ENCODE peak calls at places on chromosomes 5 and 9, in four cellular contexts. E, P, X and B are unnamed samples.

GRCh38 chr9:10804486-10804885 is 191.7 kb upstream of the PTPRD start:
- DNase-seq in P (no peak), X (no peak), E (no peak), B (no peak)

GRCh38 chr5:135429326-135429725 is 17.8 kb downstream of the DCANP1 start:
- DNase-seq in P (no peak), X (no peak), E (peak), B (no peak)

GRCh38 chr9:17876687-17877086 is 297.8 kb downstream of the SH3GL2 start:
- DNase-seq in E (no peak), P (no peak), X (no peak), B (no peak)

GRCh38 chr5:139410121-139410885 is 6.4 kb upstream of the SPATA24 start:
- DNase-seq in E (no peak), X (no peak), P (no peak), B (no peak)

GRCh38 chr5:136047858-136048257 is 19.1 kb downstream of the TGFBI start:
- DNase-seq in X (no peak), E (no peak), P (no peak), B (no peak)

GRCh38 chr5:137914758-137915157 is 25.5 kb downstream of the PKD2L2 start:
- DNase-seq in P (no peak), E (no peak), X (no peak), B (no peak)

GRCh38 chr9:34124103-34124502 is 2.4 kb downstream of the DCAF12 start:
- DNase-seq in P (no peak), X (no peak), E (no peak), B (no peak)

GRCh38 chr5:123089971-123090640 is 1.1 kb downstream of the PRDM6 start:
- DNase-seq in P (no peak), X (peak), E (no peak), B (peak)

GRCh38 chr5:135569755-135570452 is 8.9 kb downstream of the CXCL14 start:
- DNase-seq in E (no peak), X (peak), P (peak), B (no peak)

GRCh38 chr5:77390222-77390621 is 101.9 kb downstream of the WDR41 start:
- DNase-seq in E (no peak), P (no peak), X (no peak), B (no peak)

GRCh38 chr5:1494780-1495524 is 28.8 kb downstream of the LPCAT1 start:
- DNase-seq in P (no peak), X (no peak), E (no peak), B (no peak)

GRCh38 chr9:29332789-29333188 is 1759.5 kb upstream of the C9orf72 start:
- DNase-seq in E (no peak), P (peak), X (no peak), B (no peak)

GRCh38 chr9:33167949-33168535 is 906 bp upstream of the B4GALT1 start:
- DNase-seq in X (no peak), P (no peak), E (peak), B (peak)

GRCh38 chr9:135909371-135909770 is 2.0 kb upstream of the CAMSAP1 start:
- DNase-seq in P (no peak), X (no peak), E (no peak), B (peak)

GRCh38 chr5:168086104-168086610 is 205.3 kb upstream of the WWC1 start:
- DNase-seq in E (no peak), X (peak), P (no peak), B (no peak)

GRCh38 chr5:1788828-1789227 is 10.8 kb downstream of the MRPL36 start:
- DNase-seq in P (no peak), E (no peak), X (no peak), B (no peak)

GRCh38 chr5:137022043-137022442 is 477.1 kb downstream of the SPOCK1 start:
- DNase-seq in P (no peak), E (no peak), X (no peak), B (no peak)

GRCh38 chr5:172931001-172931536 is 28.2 kb upstream of the RPL26L1 start:
- DNase-seq in P (no peak), X (no peak), E (peak), B (no peak)

GRCh38 chr5:138911441-138911840 is 36.3 kb upstream of the LRRTM2 start:
- DNase-seq in P (no peak), E (no peak), X (no peak), B (no peak)

GRCh38 chr9:22447607-22448305 is 1.1 kb downstream of the DMRTA1 start:
- DNase-seq in E (no peak), P (no peak), X (peak), B (no peak)

GRCh38 chr5:67234671-67235176 is 38.1 kb upstream of the CD180 start:
- DNase-seq in P (no peak), E (no peak), X (no peak), B (peak)

GRCh38 chr5:176748073-176748966 is 62.0 kb upstream of the UNC5A start:
- DNase-seq in E (peak), X (no peak), P (no peak), B (no peak)

GRCh38 chr9:69499401-69499800 is 172.8 kb downstream of the APBA1 start:
- DNase-seq in P (no peak), X (no peak), E (no peak), B (no peak)

GRCh38 chr9:97293207-97293721 is 14.2 kb upstream of the CCDC180 start:
- DNase-seq in P (no peak), E (no peak), X (peak), B (peak)

GRCh38 chr9:132977626-132978450 is 656 bp upstream of the GFI1B start:
- DNase-seq in X (peak), P (peak), E (peak), B (no peak)

GRCh38 chr9:36470891-36471290 is 70.8 kb upstream of the RNF38 start:
- DNase-seq in X (peak), P (no peak), E (no peak), B (peak)

GRCh38 chr5:108093186-108093585 is 288.7 kb downstream of the FBXL17 start:
- DNase-seq in E (no peak), P (peak), X (no peak), B (no peak)
- TF ChIP-seq CTCF in E (no peak), P (peak), X (no peak), B (no peak)

DNA sequence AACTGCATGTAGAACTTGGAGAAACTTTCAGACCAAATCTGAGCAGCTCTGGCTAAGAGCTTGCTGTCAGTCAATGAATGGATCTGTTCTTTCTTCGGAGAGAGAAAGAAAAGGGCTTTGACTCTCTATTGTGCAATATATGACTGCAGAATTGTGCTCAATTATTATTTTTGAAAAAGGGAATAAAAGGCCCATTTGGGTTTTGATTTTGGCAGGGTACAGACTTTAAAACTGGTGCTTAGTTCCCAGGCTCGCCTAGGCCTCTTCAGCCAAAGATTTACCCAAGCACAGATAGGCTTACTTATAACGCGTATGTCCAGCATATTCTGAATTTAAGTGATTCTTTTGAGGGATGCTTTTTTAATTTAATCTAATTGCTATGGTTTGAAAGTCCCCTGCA is 59.3 kb downstream of the RETREG1 start:
- DNase-seq in P (no peak), X (no peak), E (no peak), B (no peak)
- H3K27ac ChIP-seq in P (no peak), X (no peak), E (no peak), B (no peak)

GRCh38 chr5:132465095-132465707 is 25.4 kb downstream of the IRF1 start:
- DNase-seq in X (no peak), E (no peak), P (no peak), B (no peak)

GRCh38 chr5:132462856-132463745 is 27.5 kb downstream of the IRF1 start:
- DNase-seq in P (no peak), X (no peak), E (no peak), B (no peak)

GRCh38 chr5:132463808-132464154 is 26.8 kb downstream of the IRF1 start:
- DNase-seq in X (no peak), E (no peak), P (no peak), B (no peak)

GRCh38 chr5:132466453-132467291 is 23.9 kb downstream of the IRF1 start:
- DNase-seq in P (no peak), X (peak), E (no peak), B (no peak)

DNA sequence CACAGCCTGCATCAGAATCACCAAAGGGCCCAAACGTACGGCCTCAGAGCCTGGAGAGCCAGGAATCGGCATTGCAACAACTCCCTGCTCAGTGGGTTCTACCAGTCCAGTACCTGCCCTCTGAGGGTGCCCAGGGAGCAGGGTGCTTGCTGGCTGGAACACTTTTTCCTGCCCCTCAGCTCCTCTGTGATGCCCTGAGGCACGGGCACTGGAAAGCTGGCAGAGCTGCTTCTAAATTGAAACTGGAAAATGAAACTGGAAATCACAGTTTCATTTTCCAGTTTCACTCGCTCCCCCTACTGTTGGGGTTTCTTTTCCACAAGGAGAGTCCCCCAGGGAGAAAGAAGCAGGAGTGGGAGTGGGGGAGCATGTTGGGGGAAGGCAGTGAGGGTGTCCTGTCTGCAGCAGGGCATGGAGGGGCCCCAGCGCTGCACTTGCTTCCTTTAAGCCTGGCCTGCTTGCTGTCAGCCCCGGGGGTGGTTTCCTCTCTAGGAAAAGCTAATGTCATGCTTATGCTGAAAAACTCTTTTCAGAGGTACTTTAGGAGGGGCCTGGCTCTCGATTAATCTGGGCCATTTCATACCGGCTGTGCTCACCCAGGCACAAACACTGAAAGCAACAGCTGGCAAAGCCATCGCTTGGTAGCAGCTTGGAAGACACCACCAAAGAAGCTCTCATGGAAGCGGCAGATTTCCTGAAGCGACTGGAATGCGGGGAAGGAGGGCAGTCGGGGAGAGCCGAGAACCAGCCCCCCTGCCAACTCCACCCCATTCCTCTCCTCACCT is 26.2 kb downstream of the IRF1 start:
- DNase-seq in E (no peak), P (no peak), X (no peak), B (no peak)
- TF ChIP-seq CTCF in E (no peak), P (no peak), X (no peak), B (no peak)

GRCh38 chr5:12016149-12016740 is 112.0 kb upstream of the CTNND2 start:
- DNase-seq in X (no peak), P (no peak), E (no peak), B (no peak)
- H3K27ac ChIP-seq in X (no peak), P (no peak), E (no peak), B (no peak)

GRCh38 chr5:80266566-80266965 is 10.7 kb upstream of the SERINC5 start:
- DNase-seq in E (no peak), P (no peak), X (no peak), B (no peak)
- TF ChIP-seq CTCF in E (no peak), P (peak), X (no peak), B (no peak)

DNA sequence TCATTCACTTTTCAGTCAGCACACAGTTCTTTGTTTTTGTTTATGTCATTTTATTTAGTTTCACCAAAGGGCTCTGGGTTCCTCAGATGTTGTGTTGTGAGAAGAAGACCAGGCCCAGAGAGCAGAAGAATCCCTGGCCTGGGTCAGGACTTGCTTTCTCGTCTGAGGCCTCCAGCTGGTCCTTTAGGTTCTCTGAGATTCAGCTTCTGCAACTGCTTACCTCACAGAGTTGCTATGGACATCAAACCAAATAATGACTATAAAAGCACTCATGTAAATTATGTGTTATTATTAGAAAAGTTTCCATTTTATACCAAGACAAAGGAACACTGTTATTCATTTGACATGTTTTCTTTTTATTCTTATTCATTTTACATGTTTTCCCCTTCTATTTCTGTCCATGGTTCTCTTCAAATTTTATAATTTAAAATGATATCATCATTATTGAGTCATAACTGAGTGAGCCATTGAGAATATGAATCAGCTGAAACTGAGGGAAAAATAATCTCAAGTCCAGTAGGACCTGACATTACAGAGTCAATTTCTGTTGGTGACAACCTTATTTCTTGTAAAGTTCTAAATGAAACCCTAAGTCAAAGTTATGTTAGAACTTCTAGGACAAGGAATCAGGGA is 44.0 kb upstream of the GLRX start:
- DNase-seq in E (no peak), X (no peak), P (no peak), B (no peak)
- H3K27ac ChIP-seq in E (peak), X (no peak), P (no peak), B (no peak)

DNA sequence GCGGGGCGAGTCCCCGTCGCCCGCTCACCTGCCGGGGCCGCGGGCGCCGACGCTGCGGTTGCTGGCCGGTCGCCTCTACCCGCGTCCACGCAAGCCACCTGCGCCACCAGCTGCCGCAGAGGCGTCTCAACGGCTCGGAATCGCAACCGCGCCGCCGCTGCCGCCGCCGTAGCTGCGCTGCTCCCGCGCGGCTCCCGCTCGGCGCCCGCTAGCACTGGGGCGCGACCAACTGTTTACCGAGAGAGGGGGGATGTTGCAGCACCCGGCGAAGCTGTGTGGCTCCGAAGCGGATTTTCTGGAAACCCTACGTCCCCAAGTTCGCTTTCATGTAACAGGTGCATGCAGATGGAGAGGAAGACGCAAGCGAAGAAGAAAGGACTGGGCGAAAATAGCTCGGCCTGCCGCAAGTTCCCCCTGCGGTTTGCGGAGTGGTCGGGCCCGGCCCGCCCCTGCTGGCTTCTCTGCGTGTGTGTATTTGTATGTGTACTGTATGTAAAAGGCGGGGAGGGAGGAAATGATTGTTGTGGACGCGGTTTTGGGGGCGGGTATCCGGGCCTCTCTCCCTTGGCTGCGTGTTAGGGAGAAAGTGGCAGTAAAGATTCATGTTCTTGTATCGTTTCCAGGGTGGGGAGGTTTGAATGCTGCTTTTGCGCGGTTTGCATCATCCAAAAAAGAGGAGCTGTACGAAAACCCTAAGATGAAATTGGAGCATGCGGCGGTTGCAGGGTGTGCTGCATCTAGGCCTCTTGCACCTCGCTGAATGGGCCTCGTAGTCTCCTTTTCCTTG is at the start of gene PSIP1:
- DNase-seq in P (peak), E (peak), X (peak), B (peak)
- TF ChIP-seq CTCF in P (no peak), E (no peak), X (no peak), B (peak)

GRCh38 chr5:54637654-54638053 is 120.1 kb downstream of the SNX18 start:
- DNase-seq in X (no peak), P (no peak), E (no peak), B (peak)

GRCh38 chr5:54644226-54644625 is 126.7 kb downstream of the SNX18 start:
- DNase-seq in X (no peak), E (no peak), P (peak), B (no peak)

GRCh38 chr5:54643679-54644078 is 126.1 kb downstream of the SNX18 start:
- DNase-seq in X (no peak), E (no peak), P (peak), B (peak)

GRCh38 chr5:54638090-54638489 is 120.5 kb downstream of the SNX18 start:
- DNase-seq in X (no peak), P (no peak), E (no peak), B (no peak)

GRCh38 chr5:54639621-54640020 is 122.1 kb downstream of the SNX18 start:
- DNase-seq in X (no peak), P (no peak), E (no peak), B (no peak)
- H3K27ac ChIP-seq in X (no peak), P (no peak), E (no peak), B (no peak)

DNA sequence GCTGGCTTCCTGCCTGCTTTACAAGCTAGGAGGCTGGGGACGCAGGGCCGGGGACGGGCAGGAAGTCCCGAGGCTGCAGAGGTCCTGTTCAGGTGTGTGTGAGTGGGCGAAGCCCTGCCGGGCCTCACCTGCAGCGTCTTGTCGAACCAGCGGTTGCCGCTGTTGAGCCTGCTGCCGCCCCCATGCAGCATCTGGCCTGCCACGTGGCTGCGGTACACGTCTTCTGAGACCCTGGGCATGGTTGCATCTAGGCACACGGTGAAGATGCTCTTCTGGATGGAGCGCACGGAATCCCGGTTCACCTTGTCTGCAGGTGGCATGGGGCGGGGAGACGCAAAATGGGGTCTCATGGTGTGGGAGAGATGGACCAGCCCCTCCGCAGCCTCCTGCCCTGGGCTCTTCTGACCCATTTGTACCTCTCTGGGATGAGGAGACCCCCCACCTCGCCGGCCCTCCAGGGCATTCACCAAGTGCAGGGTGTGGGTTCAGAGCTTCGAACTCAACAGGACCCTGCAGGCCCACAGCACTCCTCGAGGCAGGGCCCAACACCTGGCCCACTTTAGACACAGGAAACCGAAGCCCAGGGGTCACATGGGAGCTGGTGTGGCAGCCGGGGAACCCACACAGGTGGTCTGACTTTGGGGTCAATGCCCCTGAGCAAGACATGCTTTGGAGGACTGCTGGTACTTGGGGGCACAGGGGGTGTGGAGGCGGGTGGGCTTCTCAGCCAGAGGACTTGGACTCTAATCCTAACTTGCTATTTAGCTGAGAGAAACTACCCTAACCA is 10.0 kb downstream of the CRAT start:
- DNase-seq in P (no peak), X (no peak), E (no peak), B (no peak)
- TF ChIP-seq CTCF in P (no peak), X (no peak), E (no peak), B (no peak)